ENCODE peak calls at places on chromosomes 2 and 18, in nine cellular contexts. One of them, this sample, is unnamed. For H3K4me1 and H3K9me3, the result is how much of the 10 kb centered on the place peaks cover.

GRCh38 chr2:113390133-113390849 is 47.2 kb upstream of the ZNG1B start:
- DNase-seq in gastrocnemius medialis: no peak
- DNase-seq in right atrium auricular region: no peak
- DNase-seq in GM23248: peak
- DNase-seq in prostate gland: peak
- DNase-seq in fibroblast of lung: peak
- DNase-seq in HepG2: peak
- DNase-seq in MM.1S: peak
- DNase-seq in CD8-positive, alpha-beta T cell: peak
- DNase-seq in this sample: peak

GRCh38 chr2:3102915-3103569 is 274.6 kb downstream of the EIPR1 start:
- DNase-seq in gastrocnemius medialis: no peak
- DNase-seq in right atrium auricular region: peak
- DNase-seq in GM23248: no peak
- DNase-seq in prostate gland: no peak
- DNase-seq in fibroblast of lung: no peak
- DNase-seq in HepG2: no peak
- DNase-seq in MM.1S: no peak
- DNase-seq in CD8-positive, alpha-beta T cell: no peak
- DNase-seq in this sample: no peak

GRCh38 chr2:174585111-174585510 is 12.5 kb downstream of the WIPF1 start:
- DNase-seq in gastrocnemius medialis: no peak
- DNase-seq in right atrium auricular region: no peak
- DNase-seq in GM23248: no peak
- DNase-seq in prostate gland: peak
- DNase-seq in fibroblast of lung: no peak
- DNase-seq in HepG2: peak
- DNase-seq in MM.1S: no peak
- DNase-seq in CD8-positive, alpha-beta T cell: no peak
- DNase-seq in this sample: no peak

GRCh38 chr2:210626849-210627248 is 70.5 kb downstream of the CPS1 start:
- DNase-seq in gastrocnemius medialis: no peak
- DNase-seq in right atrium auricular region: no peak
- DNase-seq in GM23248: peak
- DNase-seq in prostate gland: no peak
- DNase-seq in fibroblast of lung: no peak
- DNase-seq in HepG2: peak
- DNase-seq in MM.1S: peak
- DNase-seq in CD8-positive, alpha-beta T cell: no peak
- DNase-seq in this sample: no peak

GRCh38 chr18:2606335-2606734 is 35.0 kb downstream of the NDC80 start:
- DNase-seq in gastrocnemius medialis: no peak
- DNase-seq in right atrium auricular region: no peak
- DNase-seq in GM23248: no peak
- DNase-seq in prostate gland: no peak
- DNase-seq in fibroblast of lung: no peak
- DNase-seq in HepG2: no peak
- DNase-seq in MM.1S: no peak
- DNase-seq in CD8-positive, alpha-beta T cell: no peak
- DNase-seq in this sample: no peak

GRCh38 chr2:238895901-238896600 is 48.2 kb downstream of the TWIST2 start:
- DNase-seq in gastrocnemius medialis: peak
- DNase-seq in right atrium auricular region: peak
- DNase-seq in GM23248: peak
- DNase-seq in prostate gland: no peak
- DNase-seq in fibroblast of lung: peak
- DNase-seq in HepG2: peak
- DNase-seq in MM.1S: no peak
- DNase-seq in CD8-positive, alpha-beta T cell: no peak
- DNase-seq in this sample: no peak

GRCh38 chr2:239202343-239202742 is 198.5 kb downstream of the HDAC4 start:
- DNase-seq in gastrocnemius medialis: peak
- DNase-seq in right atrium auricular region: no peak
- DNase-seq in GM23248: no peak
- DNase-seq in prostate gland: no peak
- DNase-seq in fibroblast of lung: no peak
- DNase-seq in HepG2: no peak
- DNase-seq in MM.1S: no peak
- DNase-seq in CD8-positive, alpha-beta T cell: no peak
- DNase-seq in this sample: no peak

GRCh38 chr2:164824865-164825264 is 16.8 kb downstream of the COBLL1 start:
- DNase-seq in gastrocnemius medialis: no peak
- DNase-seq in right atrium auricular region: no peak
- DNase-seq in GM23248: peak
- DNase-seq in prostate gland: no peak
- DNase-seq in fibroblast of lung: no peak
- DNase-seq in HepG2: no peak
- DNase-seq in MM.1S: no peak
- DNase-seq in CD8-positive, alpha-beta T cell: no peak
- DNase-seq in this sample: no peak

GRCh38 chr2:45796500-45796899 is 145.0 kb downstream of the PRKCE start:
- DNase-seq in gastrocnemius medialis: no peak
- DNase-seq in right atrium auricular region: no peak
- DNase-seq in GM23248: no peak
- DNase-seq in prostate gland: no peak
- DNase-seq in fibroblast of lung: no peak
- DNase-seq in HepG2: no peak
- DNase-seq in MM.1S: no peak
- DNase-seq in CD8-positive, alpha-beta T cell: no peak
- DNase-seq in this sample: no peak

GRCh38 chr2:16008856-16009255 is 68.5 kb downstream of the MYCN start:
- DNase-seq in gastrocnemius medialis: no peak
- DNase-seq in right atrium auricular region: no peak
- DNase-seq in GM23248: no peak
- DNase-seq in prostate gland: no peak
- DNase-seq in fibroblast of lung: no peak
- DNase-seq in HepG2: no peak
- DNase-seq in MM.1S: no peak
- DNase-seq in CD8-positive, alpha-beta T cell: no peak
- DNase-seq in this sample: no peak

GRCh38 chr2:45938649-45939511 is 287.4 kb downstream of the PRKCE start:
- DNase-seq in gastrocnemius medialis: peak
- DNase-seq in right atrium auricular region: peak
- DNase-seq in GM23248: peak
- DNase-seq in prostate gland: peak
- DNase-seq in fibroblast of lung: peak
- DNase-seq in HepG2: peak
- DNase-seq in MM.1S: no peak
- DNase-seq in CD8-positive, alpha-beta T cell: no peak
- DNase-seq in this sample: no peak

GRCh38 chr2:64470921-64471320 is 17.0 kb downstream of the LGALSL start:
- DNase-seq in gastrocnemius medialis: no peak
- DNase-seq in right atrium auricular region: no peak
- DNase-seq in GM23248: no peak
- DNase-seq in prostate gland: no peak
- DNase-seq in fibroblast of lung: no peak
- DNase-seq in HepG2: no peak
- DNase-seq in MM.1S: no peak
- DNase-seq in CD8-positive, alpha-beta T cell: no peak
- DNase-seq in this sample: no peak

GRCh38 chr18:12786669-12787068 is 83.8 kb downstream of the PSMG2 start:
- DNase-seq in gastrocnemius medialis: no peak
- DNase-seq in right atrium auricular region: no peak
- DNase-seq in GM23248: no peak
- DNase-seq in prostate gland: no peak
- DNase-seq in fibroblast of lung: no peak
- DNase-seq in HepG2: no peak
- DNase-seq in MM.1S: no peak
- DNase-seq in CD8-positive, alpha-beta T cell: no peak
- DNase-seq in this sample: no peak

GRCh38 chr2:235769046-235769445 is 275.2 kb downstream of the AGAP1 start:
- DNase-seq in gastrocnemius medialis: no peak
- DNase-seq in right atrium auricular region: no peak
- DNase-seq in GM23248: no peak
- DNase-seq in prostate gland: no peak
- DNase-seq in fibroblast of lung: no peak
- DNase-seq in HepG2: no peak
- DNase-seq in MM.1S: no peak
- DNase-seq in CD8-positive, alpha-beta T cell: no peak
- DNase-seq in this sample: no peak

GRCh38 chr2:130286983-130287655 is 55.6 kb upstream of the IMP4 start:
- DNase-seq in gastrocnemius medialis: no peak
- DNase-seq in right atrium auricular region: no peak
- DNase-seq in GM23248: no peak
- DNase-seq in prostate gland: no peak
- DNase-seq in fibroblast of lung: no peak
- DNase-seq in HepG2: no peak
- DNase-seq in MM.1S: no peak
- DNase-seq in CD8-positive, alpha-beta T cell: no peak
- DNase-seq in this sample: no peak

GRCh38 chr2:227163445-227163997 is 484 bp downstream of the COL4A4 start:
- DNase-seq in gastrocnemius medialis: peak
- DNase-seq in right atrium auricular region: no peak
- DNase-seq in GM23248: peak
- DNase-seq in prostate gland: no peak
- DNase-seq in fibroblast of lung: no peak
- DNase-seq in HepG2: no peak
- DNase-seq in MM.1S: peak
- DNase-seq in CD8-positive, alpha-beta T cell: no peak
- DNase-seq in this sample: no peak

DNA sequence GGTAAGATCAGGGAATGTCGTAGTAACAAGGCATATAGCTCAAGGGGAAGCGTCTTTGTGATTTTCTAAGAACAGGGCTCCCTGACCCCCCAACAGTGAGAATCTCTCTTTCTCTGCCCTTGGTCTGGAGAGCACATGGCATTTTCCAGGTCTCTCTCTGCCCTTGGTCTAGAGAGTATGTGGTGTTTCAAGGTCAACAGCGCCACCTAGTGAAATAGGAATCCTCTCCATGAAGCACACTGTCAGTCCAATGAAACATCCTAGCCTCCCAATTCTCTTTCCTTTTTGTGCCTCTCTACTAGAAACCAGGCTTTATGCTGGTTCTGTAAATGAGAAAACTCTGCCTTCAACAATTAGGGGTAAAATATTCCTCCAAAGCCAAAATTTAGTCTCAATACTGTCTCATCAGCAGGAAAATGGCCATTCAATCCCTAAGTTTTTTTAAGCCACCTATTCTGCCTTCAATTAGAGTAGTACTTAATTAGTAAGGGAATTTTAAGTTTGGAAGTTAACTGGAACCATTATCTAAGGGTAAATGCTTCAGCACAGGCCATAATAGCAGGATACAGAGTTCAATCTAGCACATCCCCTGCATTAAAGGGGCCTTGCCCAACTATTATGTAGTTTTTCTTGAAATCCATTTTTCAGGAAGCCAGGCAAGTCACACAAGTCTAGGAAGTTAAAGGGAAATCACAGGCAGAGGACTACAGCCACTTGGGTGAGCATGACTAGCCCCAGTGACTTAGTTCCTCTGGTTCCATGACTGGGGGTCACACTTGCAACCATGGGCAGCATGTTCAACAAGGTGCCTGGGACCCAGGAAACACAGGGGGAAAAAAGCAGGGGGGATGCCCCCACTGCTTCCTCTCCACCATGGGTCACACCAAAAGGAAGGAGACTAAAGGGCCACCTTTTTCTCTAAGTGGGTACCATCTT is 12.4 kb downstream of the DYM start:
- DNase-seq in gastrocnemius medialis: no peak
- DNase-seq in right atrium auricular region: no peak
- DNase-seq in GM23248: peak
- DNase-seq in prostate gland: peak
- DNase-seq in fibroblast of lung: peak
- DNase-seq in HepG2: peak
- DNase-seq in MM.1S: peak
- DNase-seq in CD8-positive, alpha-beta T cell: no peak
- DNase-seq in this sample: peak
- H3K27ac ChIP-seq in gastrocnemius medialis: no peak
- H3K27ac ChIP-seq in right atrium auricular region: no peak
- H3K27ac ChIP-seq in GM23248: no peak
- H3K27ac ChIP-seq in prostate gland: no peak
- H3K27ac ChIP-seq in fibroblast of lung: no peak
- H3K27ac ChIP-seq in HepG2: no peak
- H3K27ac ChIP-seq in MM.1S: no peak
- H3K27ac ChIP-seq in CD8-positive, alpha-beta T cell: no peak
- H3K27ac ChIP-seq in this sample: no peak

DNA sequence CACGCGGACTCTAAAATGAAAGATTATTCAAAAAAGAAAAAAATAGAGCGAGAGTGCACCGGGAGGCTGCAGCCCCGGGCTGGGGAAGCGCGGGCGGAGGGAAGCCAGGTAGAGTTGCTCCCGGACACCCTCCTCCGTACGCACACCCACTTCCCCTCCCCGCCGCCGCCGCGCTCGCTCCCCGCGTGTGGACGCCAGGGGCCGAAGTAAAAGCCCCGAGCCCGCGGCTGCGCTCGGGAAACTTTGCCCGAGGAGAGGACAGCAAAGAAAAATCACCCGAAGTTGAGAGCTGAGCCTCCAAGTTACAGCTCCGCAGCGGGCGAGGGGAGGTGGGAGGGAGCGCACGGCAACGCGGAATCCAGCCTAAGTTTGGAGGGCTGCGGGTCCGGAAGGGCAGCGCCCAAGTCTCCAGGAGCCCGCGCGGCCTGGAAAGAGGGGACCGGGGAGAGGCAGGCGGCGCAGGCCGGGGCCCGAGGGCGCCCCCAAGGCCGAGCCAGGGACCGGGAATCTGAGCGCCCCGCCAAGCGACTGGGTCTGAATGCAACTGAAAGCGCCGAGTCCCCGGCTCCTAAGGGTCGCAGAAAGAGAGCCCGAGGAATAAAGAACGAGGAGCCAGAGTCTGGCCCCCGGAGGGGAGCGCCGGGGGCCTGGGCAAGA is 666 bp upstream of the BCL11A start:
- DNase-seq in gastrocnemius medialis: no peak
- DNase-seq in right atrium auricular region: no peak
- DNase-seq in GM23248: peak
- DNase-seq in prostate gland: peak
- DNase-seq in fibroblast of lung: no peak
- DNase-seq in HepG2: no peak
- DNase-seq in MM.1S: peak
- DNase-seq in CD8-positive, alpha-beta T cell: no peak
- DNase-seq in this sample: no peak
- H3K4me1 ChIP-seq in gastrocnemius medialis: under half
- H3K4me1 ChIP-seq in right atrium auricular region: half or more
- H3K4me1 ChIP-seq in GM23248: under half
- H3K4me1 ChIP-seq in prostate gland: under half
- H3K4me1 ChIP-seq in fibroblast of lung: under half
- H3K4me1 ChIP-seq in HepG2: under half
- H3K4me1 ChIP-seq in MM.1S: under half
- H3K4me1 ChIP-seq in CD8-positive, alpha-beta T cell: half or more
- H3K4me1 ChIP-seq in this sample: under half

GRCh38 chr18:21894619-21895367 is 154.2 kb downstream of the MIB1 start:
- DNase-seq in gastrocnemius medialis: no peak
- DNase-seq in right atrium auricular region: no peak
- DNase-seq in GM23248: peak
- DNase-seq in prostate gland: no peak
- DNase-seq in fibroblast of lung: peak
- DNase-seq in HepG2: no peak
- DNase-seq in MM.1S: no peak
- DNase-seq in CD8-positive, alpha-beta T cell: no peak
- DNase-seq in this sample: no peak
- H3K9me3 ChIP-seq in gastrocnemius medialis: under half
- H3K9me3 ChIP-seq in right atrium auricular region: under half
- H3K9me3 ChIP-seq in GM23248: under half
- H3K9me3 ChIP-seq in prostate gland: under half
- H3K9me3 ChIP-seq in fibroblast of lung: under half
- H3K9me3 ChIP-seq in HepG2: under half
- H3K9me3 ChIP-seq in MM.1S: under half
- H3K9me3 ChIP-seq in CD8-positive, alpha-beta T cell: under half
- H3K9me3 ChIP-seq in this sample: under half

DNA sequence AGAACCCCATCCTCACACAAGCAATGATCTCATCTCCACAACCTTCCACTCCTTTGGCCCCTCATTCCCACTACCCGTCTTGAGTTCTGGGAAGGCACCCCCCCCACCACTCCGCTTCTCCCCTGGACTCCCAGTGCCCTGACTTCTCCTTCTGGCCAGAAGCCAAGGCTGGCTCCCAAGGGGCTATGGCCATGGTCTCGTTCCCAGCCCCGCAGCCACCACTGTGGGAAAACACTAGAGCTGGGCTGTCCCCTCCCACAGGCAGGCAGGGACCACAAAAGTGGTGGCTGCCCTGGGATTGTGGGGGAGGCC is 1.5 kb upstream of the ANKRD39 start:
- DNase-seq in gastrocnemius medialis: no peak
- DNase-seq in right atrium auricular region: no peak
- DNase-seq in GM23248: no peak
- DNase-seq in prostate gland: no peak
- DNase-seq in fibroblast of lung: no peak
- DNase-seq in HepG2: no peak
- DNase-seq in MM.1S: no peak
- DNase-seq in CD8-positive, alpha-beta T cell: no peak
- DNase-seq in this sample: no peak
- H3K27ac ChIP-seq in gastrocnemius medialis: peak
- H3K27ac ChIP-seq in right atrium auricular region: peak
- H3K27ac ChIP-seq in GM23248: no peak
- H3K27ac ChIP-seq in prostate gland: peak
- H3K27ac ChIP-seq in fibroblast of lung: no peak
- H3K27ac ChIP-seq in HepG2: peak
- H3K27ac ChIP-seq in MM.1S: no peak
- H3K27ac ChIP-seq in CD8-positive, alpha-beta T cell: no peak
- H3K27ac ChIP-seq in this sample: peak